ENCODE peak calls at places on chromosome 3, in seven cellular contexts. T, L, G, H, Q, Y and P are unnamed samples.

GRCh38 chr3:119643528-119643927 is 16.9 kb downstream of the POPDC2 start:
- ATAC-seq in Q (no peak), H (no peak), Y (no peak), G (no peak), T (no peak), L (peak), P (peak)

GRCh38 chr3:16935766-16936165 is 51.0 kb downstream of the PLCL2 start:
- ATAC-seq in L (no peak), H (no peak), Y (no peak), T (no peak), Q (no peak), G (no peak), P (no peak)

GRCh38 chr3:106512846-106513245 is 644.0 kb upstream of the CBLB start:
- ATAC-seq in Y (no peak), Q (no peak), T (no peak), L (no peak), H (no peak), G (no peak), P (no peak)

GRCh38 chr3:64685800-64686445 is 1.9 kb downstream of the ADAMTS9 start:
- ATAC-seq in L (peak), G (no peak), Y (no peak), T (peak), H (peak), Q (no peak), P (peak)

GRCh38 chr3:24523195-24523594 is 28.5 kb upstream of the THRB start:
- ATAC-seq in H (no peak), Q (no peak), Y (no peak), T (no peak), L (no peak), G (no peak), P (no peak)

GRCh38 chr3:118972974-118973373 is 61.7 kb downstream of the IGSF11 start:
- ATAC-seq in G (no peak), Q (no peak), Y (no peak), H (no peak), T (peak), L (no peak), P (no peak)

GRCh38 chr3:151225040-151225975 is 22.3 kb upstream of the GPR171 start:
- ATAC-seq in G (no peak), T (no peak), L (no peak), H (no peak), Q (peak), Y (no peak), P (no peak)

GRCh38 chr3:47318921-47319320 is 36.2 kb downstream of the KLHL18 start:
- ATAC-seq in G (no peak), L (no peak), Y (no peak), T (no peak), Q (no peak), H (no peak), P (no peak)

GRCh38 chr3:86951343-86951742 is 39.6 kb downstream of the VGLL3 start:
- ATAC-seq in G (no peak), Y (peak), H (no peak), Q (no peak), T (no peak), L (peak), P (no peak)

GRCh38 chr3:191047930-191048329 is 151.1 kb upstream of the OSTN start:
- ATAC-seq in L (no peak), T (no peak), H (no peak), G (no peak), Q (no peak), Y (no peak), P (no peak)

GRCh38 chr3:175792245-175792644 is 933.1 kb downstream of the NAALADL2 start:
- ATAC-seq in T (no peak), Y (no peak), G (no peak), H (no peak), Q (no peak), L (no peak), P (no peak)